ENCODE peak calls at places on chromosomes 7 and 10, in ten cellular contexts. G, E, Z, H, M, F, S, O, Y and N are unnamed samples.

GRCh38 chr10:80204801-80205477 is 398 bp downstream of the ANXA11 start:
- DNase-seq in G (no peak), E (peak), Z (peak), H (no peak), M (peak), F (no peak), S (peak), O (peak), Y (no peak), N (no peak)

GRCh38 chr10:123021517-123021916 is 12.7 kb downstream of the ACADSB start:
- DNase-seq in G (no peak), E (no peak), Z (no peak), H (no peak), M (no peak), F (no peak), S (no peak), O (peak), Y (peak), N (no peak)

GRCh38 chr7:158389514-158390425 is 197.9 kb downstream of the PTPRN2 start:
- DNase-seq in G (no peak), E (no peak), Z (no peak), H (no peak), M (no peak), F (no peak), S (no peak), O (no peak), Y (no peak), N (no peak)

GRCh38 chr7:590731-591551 is 71.3 kb upstream of the PDGFA start:
- DNase-seq in G (peak), E (no peak), Z (no peak), H (no peak), M (no peak), F (no peak), S (no peak), O (no peak), Y (no peak), N (no peak)

GRCh38 chr10:6109444-6109775 is 20.6 kb downstream of the RBM17 start:
- DNase-seq in G (no peak), E (no peak), Z (no peak), H (no peak), M (no peak), F (no peak), S (no peak), O (no peak), Y (no peak), N (no peak)

GRCh38 chr10:1762066-1762465 is 24.7 kb upstream of the ADARB2 start:
- DNase-seq in G (no peak), E (no peak), Z (no peak), H (no peak), M (no peak), F (no peak), S (peak), O (no peak), Y (no peak), N (no peak)

GRCh38 chr7:92417913-92418312 is 29.4 kb upstream of the GATAD1 start:
- DNase-seq in G (no peak), E (no peak), Z (no peak), H (no peak), M (no peak), F (no peak), S (peak), O (no peak), Y (no peak), N (no peak)

GRCh38 chr7:107879400-107880035 is 11.5 kb upstream of the DLD start:
- DNase-seq in G (no peak), E (peak), Z (no peak), H (no peak), M (peak), F (peak), S (peak), O (peak), Y (peak), N (peak)

GRCh38 chr10:91339729-91340128 is 70.4 kb upstream of the HECTD2 start:
- DNase-seq in G (no peak), E (no peak), Z (no peak), H (no peak), M (no peak), F (no peak), S (no peak), O (no peak), Y (no peak), N (no peak)

DNA sequence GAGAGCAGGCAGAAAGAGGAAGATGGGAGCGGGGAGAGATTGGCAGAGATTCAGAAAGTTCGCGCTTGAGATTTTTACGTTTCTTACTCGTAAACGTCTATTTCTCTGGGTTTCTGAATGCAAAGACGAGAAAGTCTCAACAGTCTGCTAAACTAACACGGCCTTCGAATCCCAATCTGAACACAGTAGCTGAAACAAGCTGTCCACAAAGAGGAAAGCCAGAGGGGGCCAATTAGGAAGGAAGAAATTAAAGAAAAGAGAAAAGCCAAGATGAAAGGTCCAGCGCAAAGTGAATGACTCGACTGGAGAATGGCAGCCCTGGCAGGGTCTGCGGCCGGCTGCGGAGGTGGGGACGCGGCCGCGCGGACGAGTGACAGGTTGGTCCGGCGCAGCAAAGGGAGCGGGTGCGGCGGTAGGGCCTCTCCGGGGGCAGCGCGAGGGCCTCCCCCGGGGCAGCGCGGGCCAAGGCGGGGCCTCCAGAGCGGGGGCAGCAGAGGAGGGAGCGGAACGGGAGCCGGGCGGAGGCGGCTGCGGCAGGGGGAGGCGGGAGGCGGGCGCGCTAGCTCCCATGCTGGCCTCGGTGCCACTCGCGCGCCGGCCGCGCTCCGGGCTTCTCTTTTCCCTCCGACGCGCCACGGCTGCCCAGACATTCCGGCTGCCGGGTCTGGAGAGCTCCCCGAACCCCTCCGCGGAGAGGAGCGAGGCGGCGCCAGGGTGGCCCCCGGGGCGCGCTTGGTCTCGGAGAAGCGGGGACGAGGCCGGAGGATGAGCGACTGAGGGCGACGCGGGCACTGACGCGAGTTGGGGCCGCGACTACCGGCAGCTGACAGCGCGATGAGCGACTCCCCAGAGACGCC is at the start of gene VWC2:
- DNase-seq in G (no peak), E (no peak), Z (peak), H (peak), M (peak), F (no peak), S (peak), O (no peak), Y (no peak), N (no peak)
- H3K4me3 ChIP-seq in G (peak), E (no peak), Z (peak), H (no peak), M (peak), F (no peak), S (peak), O (no peak), Y (no peak), N (no peak)

GRCh38 chr7:23249486-23249885 is 2.9 kb downstream of the GPNMB start:
- DNase-seq in G (no peak), E (no peak), Z (no peak), H (no peak), M (no peak), F (no peak), S (no peak), O (no peak), Y (no peak), N (no peak)

GRCh38 chr7:23244335-23244635 is 2.3 kb upstream of the GPNMB start:
- DNase-seq in G (no peak), E (no peak), Z (no peak), H (no peak), M (no peak), F (no peak), S (no peak), O (no peak), Y (no peak), N (no peak)

GRCh38 chr7:23247101-23247601 is 576 bp downstream of the GPNMB start:
- DNase-seq in G (no peak), E (no peak), Z (no peak), H (no peak), M (no peak), F (no peak), S (no peak), O (peak), Y (no peak), N (no peak)

GRCh38 chr7:23247602-23248335 is 1.2 kb downstream of the GPNMB start:
- DNase-seq in G (no peak), E (no peak), Z (peak), H (peak), M (no peak), F (peak), S (peak), O (peak), Y (no peak), N (no peak)

DNA sequence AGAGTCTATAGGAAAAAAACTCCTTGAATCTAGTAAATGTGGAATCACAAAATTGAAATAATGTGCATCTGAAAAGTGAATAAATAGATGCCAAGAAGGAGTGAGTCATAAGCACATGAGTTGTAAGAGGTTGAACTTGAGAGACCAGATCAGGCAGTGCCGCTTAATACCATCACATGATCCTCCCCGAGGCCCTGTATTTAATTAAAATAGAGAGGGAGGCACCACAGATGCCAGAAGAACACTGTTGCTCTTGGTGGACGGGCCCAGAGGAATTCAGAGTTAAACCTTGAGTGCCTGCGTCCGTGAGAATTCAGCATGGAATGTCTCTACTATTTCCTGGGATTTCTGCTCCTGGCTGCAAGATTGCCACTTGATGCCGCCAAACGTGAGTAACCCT is at the start of gene GPNMB:
- DNase-seq in G (no peak), E (peak), Z (peak), H (no peak), M (no peak), F (peak), S (no peak), O (peak), Y (no peak), N (no peak)
- H3K4me3 ChIP-seq in G (no peak), E (no peak), Z (peak), H (no peak), M (no peak), F (peak), S (no peak), O (peak), Y (no peak), N (no peak)

DNA sequence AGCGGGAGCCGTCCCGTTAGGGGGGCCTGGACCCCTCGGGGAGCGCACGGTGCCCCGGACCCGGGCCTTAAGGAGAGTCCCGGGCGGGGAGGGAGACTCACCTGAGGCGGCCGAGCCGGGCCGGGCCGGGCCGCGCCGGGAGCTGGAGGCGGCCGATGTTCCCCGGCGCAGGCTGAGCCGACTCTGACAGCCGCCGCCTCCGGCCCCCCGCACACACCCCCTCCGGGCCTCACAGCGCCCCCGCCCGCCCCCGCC is at the start of gene ACHE:
- DNase-seq in G (no peak), E (no peak), Z (no peak), H (no peak), M (no peak), F (no peak), S (no peak), O (no peak), Y (no peak), N (no peak)
- H3K4me3 ChIP-seq in G (peak), E (peak), Z (peak), H (no peak), M (peak), F (peak), S (peak), O (peak), Y (peak), N (no peak)

GRCh38 chr7:155808551-155809331 is 3.5 kb downstream of the SHH start:
- DNase-seq in G (no peak), E (peak), Z (no peak), H (peak), M (no peak), F (no peak), S (peak), O (no peak), Y (no peak), N (no peak)

GRCh38 chr7:155806096-155806871 is 6.0 kb downstream of the SHH start:
- DNase-seq in G (no peak), E (no peak), Z (no peak), H (no peak), M (no peak), F (no peak), S (peak), O (no peak), Y (no peak), N (no peak)

GRCh38 chr7:155809332-155809946 is 2.8 kb downstream of the SHH start:
- DNase-seq in G (no peak), E (no peak), Z (no peak), H (no peak), M (no peak), F (no peak), S (peak), O (no peak), Y (no peak), N (no peak)

GRCh38 chr7:155807013-155807804 is 5.1 kb downstream of the SHH start:
- DNase-seq in G (no peak), E (no peak), Z (no peak), H (no peak), M (no peak), F (no peak), S (peak), O (no peak), Y (no peak), N (no peak)

DNA sequence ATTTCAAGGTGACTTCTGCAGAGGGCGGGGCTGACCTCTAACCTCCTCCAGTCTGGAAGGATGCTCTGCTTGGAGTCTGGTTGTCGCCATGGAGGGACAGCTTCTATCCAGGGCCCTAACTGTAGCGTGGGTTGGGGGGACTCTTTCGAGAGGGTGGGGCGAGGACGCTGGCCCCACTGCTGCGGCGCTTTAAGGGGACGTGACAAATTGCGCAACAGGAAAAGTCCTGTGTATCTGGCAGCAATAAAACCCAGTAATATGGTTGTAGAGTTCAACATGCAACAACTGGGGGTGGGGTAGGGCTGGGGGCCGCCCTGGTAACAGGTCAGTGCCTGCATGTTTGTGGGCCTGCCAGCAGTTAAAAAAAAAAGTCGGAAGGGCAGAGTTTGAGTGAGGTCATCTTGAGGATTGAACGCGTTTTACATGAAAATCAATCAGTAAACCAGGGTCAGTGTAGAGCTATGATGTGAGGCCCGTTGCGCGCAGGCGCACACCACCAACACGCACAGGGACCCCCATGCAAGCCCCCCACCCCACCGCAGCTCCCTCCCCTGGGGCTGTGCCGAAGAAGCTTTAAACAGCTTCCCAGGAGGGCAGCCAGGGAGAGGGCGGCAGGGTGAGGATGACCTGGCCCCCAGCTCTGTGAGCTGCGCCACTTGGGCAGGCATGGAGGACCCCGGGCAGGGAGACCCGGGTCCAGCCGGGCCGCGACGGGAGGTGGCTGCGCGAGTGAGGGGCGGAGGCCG is 4.3 kb downstream of the SHH start:
- DNase-seq in G (no peak), E (no peak), Z (no peak), H (peak), M (no peak), F (no peak), S (no peak), O (no peak), Y (no peak), N (no peak)
- H3K4me3 ChIP-seq in G (no peak), E (peak), Z (peak), H (no peak), M (no peak), F (no peak), S (peak), O (peak), Y (no peak), N (no peak)

GRCh38 chr7:129780257-129781127 is 169.0 kb downstream of the NRF1 start:
- DNase-seq in G (peak), E (peak), Z (no peak), H (peak), M (peak), F (no peak), S (peak), O (no peak), Y (peak), N (peak)
- H3K4me3 ChIP-seq in G (peak), E (peak), Z (peak), H (no peak), M (peak), F (no peak), S (peak), O (peak), Y (peak), N (peak)

DNA sequence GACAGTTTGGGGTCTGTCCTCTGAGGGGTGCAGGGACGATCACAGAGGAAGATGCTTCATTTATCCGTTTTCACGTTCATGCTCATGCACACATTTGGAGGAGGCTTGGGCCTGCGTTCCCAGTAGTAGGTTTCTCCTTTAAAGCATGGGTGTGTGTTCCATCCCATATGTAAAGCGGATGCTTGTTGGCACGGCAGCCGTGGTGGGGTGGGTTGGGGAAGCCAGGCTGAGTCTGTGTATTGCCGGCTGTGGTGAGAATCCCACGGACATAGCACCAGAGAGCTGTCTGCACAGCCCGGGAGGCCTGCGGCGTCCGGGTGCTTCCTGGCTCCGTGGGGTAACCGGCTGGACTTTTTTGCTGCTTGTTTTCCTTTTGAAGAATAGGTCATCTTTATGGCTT is 440 bp downstream of the JAKMIP3 start:
- DNase-seq in G (no peak), E (peak), Z (no peak), H (no peak), M (no peak), F (peak), S (no peak), O (peak), Y (no peak), N (no peak)
- H3K4me3 ChIP-seq in G (no peak), E (peak), Z (peak), H (no peak), M (peak), F (peak), S (peak), O (peak), Y (no peak), N (no peak)